ENCODE peak calls at places on chromosomes 16 and 17, in five cellular contexts. Z is HFFc6, T is bronchial epithelial cell, U is progenitor cell of endocrine pancreas, A is foreskin fibroblast. C is an unnamed sample.

GRCh38 chr17:39769974-39770587 is 32.3 kb downstream of the GRB7 start:
- DNase-seq in A (peak; percentile 23), U (no peak), T (peak; percentile 99), Z (peak; percentile 69), C (peak; percentile 60)

GRCh38 chr17:80104321-80104955 is 3.1 kb downstream of the GAA start:
- DNase-seq in Z (no peak), A (no peak), T (peak; percentile 28), U (no peak), C (no peak)

GRCh38 chr16:87851601-87852000 is 17.7 kb downstream of the SLC7A5 start:
- DNase-seq in T (no peak), Z (no peak), U (no peak), A (no peak), C (no peak)

GRCh38 chr17:46851029-46851741 is at the start of gene WNT9B:
- DNase-seq in U (peak; percentile 53), T (no peak), A (no peak), Z (no peak), C (no peak)

GRCh38 chr17:69460963-69461922 is 46.7 kb downstream of the MAP2K6 start:
- DNase-seq in A (no peak), U (no peak), Z (no peak), T (no peak), C (no peak)

GRCh38 chr16:19130852-19131808 is 17.4 kb downstream of the ITPRIPL2 start:
- DNase-seq in A (peak; percentile 74), Z (peak; percentile 39), T (peak; percentile 73), U (no peak), C (peak; percentile 13)

GRCh38 chr17:43701318-43701743 is 39.6 kb upstream of the MEOX1 start:
- DNase-seq in T (no peak), A (peak; percentile 37), Z (peak; percentile 60), U (no peak), C (peak; percentile 56)

GRCh38 chr16:87707097-87707496 is 58.7 kb downstream of the KLHDC4 start:
- DNase-seq in Z (no peak), A (no peak), U (no peak), T (no peak), C (no peak)

GRCh38 chr16:57042157-57043111 is 49.9 kb upstream of the CPNE2 start:
- DNase-seq in A (no peak), T (peak; percentile 90), Z (peak; percentile 17), U (no peak), C (peak; percentile 84)

GRCh38 chr17:43608313-43608712 is 53.4 kb downstream of the MEOX1 start:
- DNase-seq in Z (peak; percentile 84), T (peak; percentile 58), U (no peak), A (no peak), C (no peak)

GRCh38 chr16:65648111-65648510 is 526.2 kb upstream of the CDH11 start:
- DNase-seq in Z (no peak), U (no peak), A (no peak), T (no peak), C (no peak)

GRCh38 chr16:66935319-66936011 is at the start of gene CES2:
- DNase-seq in U (no peak), Z (peak; percentile 43), T (peak; percentile 80), A (peak; percentile 49), C (no peak)

GRCh38 chr17:61285483-61286320 is 113.9 kb upstream of the TBX2 start:
- DNase-seq in U (no peak), A (peak; percentile 80), T (peak; percentile 67), Z (peak; percentile 84), C (no peak)

GRCh38 chr16:70746040-70746707 is 54.8 kb downstream of the VAC14 start:
- DNase-seq in T (peak; percentile 82), U (no peak), Z (peak; percentile 82), A (peak; percentile 90), C (no peak)

GRCh38 chr17:75031972-75032895 is 14.5 kb downstream of the ATP5PD start:
- DNase-seq in T (peak; percentile 64), U (no peak), A (peak; percentile 83), Z (peak; percentile 75), C (peak; percentile 72)

GRCh38 chr17:39739020-39739884 is 1.5 kb downstream of the GRB7 start:
- DNase-seq in A (no peak), Z (peak; percentile 27), T (peak; percentile 79), U (peak; percentile 48), C (no peak)

GRCh38 chr16:9072806-9073341 is 18.6 kb upstream of the HAPSTR1 start:
- DNase-seq in A (peak; percentile 78), Z (peak; percentile 84), U (no peak), T (peak; percentile 94), C (peak; percentile 50)

GRCh38 chr17:13001991-13002615 is 15.7 kb downstream of the ELAC2 start:
- DNase-seq in T (no peak), A (no peak), Z (no peak), U (no peak), C (no peak)

GRCh38 chr17:74798239-74798707 is 22.1 kb upstream of the NAT9 start:
- DNase-seq in Z (peak; percentile 57), T (no peak), A (peak; percentile 43), U (no peak), C (no peak)

GRCh38 chr17:2542456-2542855 is 30.8 kb upstream of the METTL16 start:
- DNase-seq in T (no peak), A (no peak), U (no peak), Z (no peak), C (peak; percentile 44)

GRCh38 chr17:2347805-2348685 is 10.7 kb downstream of the SGSM2 start:
- DNase-seq in Z (peak; percentile 88), U (no peak), T (peak; percentile 75), A (peak; percentile 91), C (no peak)

GRCh38 chr17:74190807-74191206 is 12.7 kb upstream of the RPL38 start:
- DNase-seq in Z (no peak), A (no peak), T (no peak), U (peak; percentile 54), C (no peak)

GRCh38 chr16:4366016-4366415 is 5.6 kb upstream of the VASN start:
- DNase-seq in Z (no peak), A (no peak), T (no peak), U (no peak), C (no peak)

GRCh38 chr17:34706029-34706428 is 126.6 kb downstream of the TMEM132E start:
- DNase-seq in T (no peak), A (peak; percentile 7), U (peak; percentile 46), Z (no peak), C (no peak)

GRCh38 chr17:31811021-31811565 is 48.0 kb downstream of the COPRS start:
- DNase-seq in Z (no peak), T (no peak), U (no peak), A (no peak), C (no peak)

GRCh38 chr16:50479771-50480170 is 68.4 kb upstream of the NKD1 start:
- DNase-seq in T (no peak), Z (no peak), U (no peak), A (no peak), C (no peak)

GRCh38 chr16:88437367-88437964 is 15.6 kb upstream of the ZFPM1 start:
- DNase-seq in Z (no peak), A (no peak), T (peak; percentile 8), U (peak; percentile 72), C (peak; percentile 91)

GRCh38 chr16:19527161-19527560 is 3.4 kb downstream of the CCP110 start:
- DNase-seq in A (no peak), Z (no peak), T (no peak), U (no peak), C (no peak)

GRCh38 chr16:47694543-47694942 is 233.4 kb downstream of the PHKB start:
- DNase-seq in A (no peak), Z (no peak), T (no peak), U (no peak), C (no peak)

GRCh38 chr16:10888320-10888937 is 11.4 kb downstream of the CIITA start:
- DNase-seq in T (no peak), A (no peak), Z (no peak), U (no peak), C (no peak)

GRCh38 chr16:75789237-75789636 is 62.9 kb upstream of the CPHXL start:
- DNase-seq in Z (peak; percentile 48), T (peak; percentile 45), U (no peak), A (peak; percentile 6), C (peak; percentile 61)

GRCh38 chr16:57422026-57422944 is 17.7 kb downstream of the CCL17 start:
- DNase-seq in U (no peak), T (peak; percentile 53), A (peak; percentile 34), Z (peak; percentile 41), C (no peak)

GRCh38 chr17:27457405-27457730 is 1.1 kb downstream of the KSR1 start:
- DNase-seq in U (no peak), Z (no peak), T (no peak), A (no peak), C (no peak)

GRCh38 chr16:90032664-90033346 is 13.5 kb upstream of the DBNDD1 start:
- DNase-seq in A (no peak), T (no peak), Z (peak; percentile 39), U (no peak), C (no peak)

GRCh38 chr16:77951788-77952187 is 70.6 kb upstream of the CLEC3A start:
- DNase-seq in A (no peak), T (peak; percentile 14), U (no peak), Z (no peak), C (peak; percentile 47)
- TF ChIP-seq CTCF in A (peak; percentile 16), T (no peak), U (peak; percentile 55), Z (no peak), C (peak; percentile 45)

DNA sequence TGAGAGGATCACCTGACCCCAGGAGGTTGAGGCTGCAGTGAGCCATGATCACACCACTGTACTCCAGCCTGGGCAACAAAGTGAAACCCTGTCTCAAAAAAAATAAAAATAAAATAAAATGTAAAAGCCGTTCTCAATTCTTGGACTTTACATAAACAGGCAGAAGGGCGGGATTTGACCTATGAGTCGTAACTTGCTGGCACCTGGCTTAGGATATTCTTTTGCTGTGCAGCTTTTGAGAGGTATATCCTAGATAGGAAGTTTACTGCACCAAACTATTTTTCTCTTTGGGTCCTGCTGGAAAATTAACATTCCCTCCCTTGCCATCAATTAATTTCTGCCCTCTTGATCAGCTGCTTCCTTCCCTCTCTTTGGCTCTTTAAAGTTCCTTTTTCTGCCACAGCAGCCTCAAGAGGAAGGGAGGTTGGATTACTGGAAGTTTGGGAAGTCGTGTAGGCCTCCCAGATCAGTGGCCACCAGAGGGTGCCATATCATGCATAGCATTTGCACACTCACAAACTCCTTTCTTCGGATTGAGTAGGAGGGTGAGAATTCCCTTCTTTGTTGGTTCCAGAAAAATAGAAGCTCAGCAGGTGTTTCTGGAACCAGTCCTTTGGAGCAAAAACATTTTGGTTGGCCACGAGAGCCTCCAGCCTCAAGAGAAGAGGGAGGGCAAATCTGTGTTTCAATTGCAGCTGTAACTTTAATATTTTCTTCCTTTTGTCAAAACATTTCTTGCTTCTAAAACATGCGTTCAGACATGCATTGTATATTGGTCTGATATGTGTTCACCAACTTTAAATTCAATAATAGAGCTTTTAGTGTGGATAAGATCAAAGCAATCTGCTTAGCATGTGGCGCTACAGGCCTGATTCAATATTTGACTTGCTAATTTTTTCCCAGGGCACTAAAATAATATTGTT is 147.3 kb downstream of the CCDC182 start:
- DNase-seq in A (peak; percentile 75), T (peak; percentile 63), U (peak; percentile 52), Z (peak; percentile 65), C (no peak)
- TF ChIP-seq CTCF in A (peak; percentile 94), T (peak; percentile 82), U (peak; percentile 82), Z (peak; percentile 93), C (peak; percentile 68)

GRCh38 chr17:4860651-4861050 is 27.5 kb downstream of the MINK1 start:
- DNase-seq in A (no peak), Z (no peak), U (no peak), T (no peak), C (no peak)
- TF ChIP-seq CTCF in A (no peak), Z (no peak), U (no peak), T (no peak), C (no peak)

DNA sequence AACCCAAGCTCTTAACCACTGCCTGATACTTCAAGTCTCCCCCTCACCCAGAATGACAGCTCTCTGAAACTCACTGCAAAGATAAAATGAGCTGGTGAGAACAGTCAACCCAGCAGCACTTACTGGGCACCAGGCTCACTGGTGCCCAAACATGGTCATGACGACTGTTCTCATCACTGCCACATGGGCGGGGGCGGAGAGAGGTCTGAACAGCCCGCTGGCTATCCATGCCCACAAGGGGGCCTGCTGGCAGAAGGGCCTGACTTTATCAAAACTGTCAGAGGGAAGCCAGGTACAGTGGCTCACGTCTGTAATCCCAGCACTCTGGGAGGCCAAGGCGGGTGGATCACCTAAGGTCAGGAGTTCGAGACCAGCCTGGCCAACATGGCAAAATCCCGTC is 4.0 kb downstream of the MYBBP1A start:
- DNase-seq in U (no peak), A (no peak), Z (no peak), T (no peak), C (no peak)
- TF ChIP-seq CTCF in U (peak; percentile 20), A (no peak), Z (peak; percentile 50), T (peak; percentile 9), C (no peak)

C was measured in GM13977.